ENCODE peak calls at places on chromosomes 12 and 14, in six cellular contexts. O is uterus, R is esophagus squamous epithelium, X is choroid plexus epithelial cell, N is lower leg skin, K is fibroblast of the aortic adventitia. B is an unnamed sample.

GRCh38 chr12:76260390-76260748 is 87.8 kb downstream of the BBS10 start:
- DNase-seq in N (no peak), O (no peak), K (peak), X (peak), R (no peak), B (no peak)

GRCh38 chr14:61109288-61109687 is 128.2 kb downstream of the SLC38A6 start:
- DNase-seq in N (no peak), K (no peak), X (no peak), O (no peak), R (no peak), B (no peak)

GRCh38 chr12:108840605-108841328 is 16.6 kb downstream of the SSH1 start:
- DNase-seq in R (no peak), X (peak), O (no peak), K (no peak), N (no peak), B (no peak)

GRCh38 chr14:91924871-91925726 is 22.4 kb downstream of the FBLN5 start:
- DNase-seq in K (peak), O (no peak), N (no peak), R (no peak), X (peak), B (no peak)

GRCh38 chr12:96416033-96416790 is 16.0 kb upstream of the CDK17 start:
- DNase-seq in X (peak), K (peak), O (no peak), N (no peak), R (no peak), B (no peak)

GRCh38 chr12:122363782-122364181 is 58.7 kb downstream of the CLIP1 start:
- DNase-seq in R (no peak), X (no peak), N (peak), K (peak), O (no peak), B (no peak)

GRCh38 chr14:101884537-101885253 is 79.7 kb upstream of the DYNC1H1 start:
- DNase-seq in X (no peak), K (no peak), O (no peak), N (no peak), R (no peak), B (no peak)

GRCh38 chr14:67269338-67270060 is 28.3 kb downstream of the PALS1 start:
- DNase-seq in R (no peak), N (no peak), K (peak), O (no peak), X (peak), B (no peak)

GRCh38 chr12:62933871-62934798 is 815 bp downstream of the PPM1H start:
- DNase-seq in K (peak), O (no peak), R (no peak), N (no peak), X (no peak), B (peak)

GRCh38 chr14:96231731-96232130 is 24.3 kb upstream of the BDKRB1 start:
- DNase-seq in N (no peak), R (no peak), O (no peak), K (no peak), X (no peak), B (no peak)

GRCh38 chr12:6423267-6424007 is 21.3 kb upstream of the CD27 start:
- DNase-seq in N (peak), O (peak), X (peak), R (no peak), K (peak), B (peak)

GRCh38 chr14:77844802-77845201 is 44.9 kb downstream of the ADCK1 start:
- DNase-seq in K (no peak), R (no peak), N (no peak), X (no peak), O (no peak), B (no peak)

GRCh38 chr14:54267172-54267571 is 129.6 kb upstream of the CDKN3 start:
- DNase-seq in K (no peak), O (no peak), X (no peak), R (no peak), N (no peak), B (peak)

GRCh38 chr12:49231881-49232650 is 32.8 kb upstream of the TUBA1C start:
- DNase-seq in R (no peak), X (peak), K (no peak), O (peak), N (no peak), B (no peak)

GRCh38 chr12:55707841-55708694 is at the start of gene ITGA7:
- DNase-seq in X (no peak), O (peak), R (no peak), K (no peak), N (no peak), B (peak)

GRCh38 chr12:26274441-26275312 is 79.3 kb downstream of the SSPN start:
- DNase-seq in K (peak), N (peak), O (peak), R (peak), X (peak), B (peak)

GRCh38 chr14:52073251-52073650 is 4.4 kb upstream of the NID2 start:
- DNase-seq in N (no peak), K (no peak), X (peak), R (no peak), O (no peak), B (no peak)

GRCh38 chr14:52069617-52070431 is 965 bp upstream of the NID2 start:
- DNase-seq in X (peak), N (no peak), R (no peak), K (peak), O (peak), B (peak)

GRCh38 chr14:52068741-52069616 is at the start of gene NID2:
- DNase-seq in O (peak), K (peak), X (peak), N (peak), R (no peak), B (peak)

GRCh38 chr14:52072266-52072780 is 3.5 kb upstream of the NID2 start:
- DNase-seq in N (no peak), O (no peak), X (peak), R (no peak), K (no peak), B (no peak)

DNA sequence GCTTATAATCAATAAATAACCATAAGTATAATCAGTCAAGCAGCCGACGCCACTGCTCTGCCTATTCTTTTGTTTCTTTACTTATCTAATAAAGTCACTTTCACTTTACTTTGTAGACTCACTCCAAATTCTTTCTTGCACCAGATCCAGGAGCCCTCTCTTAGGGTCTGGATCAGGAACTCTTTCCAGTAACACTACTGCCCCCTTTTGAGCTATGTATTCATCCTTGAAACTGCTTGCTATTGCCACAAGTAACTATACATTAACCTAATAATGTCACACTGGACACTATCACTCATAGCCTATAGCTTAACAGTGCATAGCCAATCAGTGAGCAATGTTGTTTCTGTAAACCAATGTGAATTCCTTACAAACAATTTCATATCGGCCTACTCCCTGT is 2.8 kb upstream of the NID2 start:
- DNase-seq in K (peak), X (peak), N (no peak), R (no peak), O (no peak), B (no peak)
- TF ChIP-seq CTCF in K (no peak), X (peak), N (no peak), R (no peak), O (peak), B (no peak)

DNA sequence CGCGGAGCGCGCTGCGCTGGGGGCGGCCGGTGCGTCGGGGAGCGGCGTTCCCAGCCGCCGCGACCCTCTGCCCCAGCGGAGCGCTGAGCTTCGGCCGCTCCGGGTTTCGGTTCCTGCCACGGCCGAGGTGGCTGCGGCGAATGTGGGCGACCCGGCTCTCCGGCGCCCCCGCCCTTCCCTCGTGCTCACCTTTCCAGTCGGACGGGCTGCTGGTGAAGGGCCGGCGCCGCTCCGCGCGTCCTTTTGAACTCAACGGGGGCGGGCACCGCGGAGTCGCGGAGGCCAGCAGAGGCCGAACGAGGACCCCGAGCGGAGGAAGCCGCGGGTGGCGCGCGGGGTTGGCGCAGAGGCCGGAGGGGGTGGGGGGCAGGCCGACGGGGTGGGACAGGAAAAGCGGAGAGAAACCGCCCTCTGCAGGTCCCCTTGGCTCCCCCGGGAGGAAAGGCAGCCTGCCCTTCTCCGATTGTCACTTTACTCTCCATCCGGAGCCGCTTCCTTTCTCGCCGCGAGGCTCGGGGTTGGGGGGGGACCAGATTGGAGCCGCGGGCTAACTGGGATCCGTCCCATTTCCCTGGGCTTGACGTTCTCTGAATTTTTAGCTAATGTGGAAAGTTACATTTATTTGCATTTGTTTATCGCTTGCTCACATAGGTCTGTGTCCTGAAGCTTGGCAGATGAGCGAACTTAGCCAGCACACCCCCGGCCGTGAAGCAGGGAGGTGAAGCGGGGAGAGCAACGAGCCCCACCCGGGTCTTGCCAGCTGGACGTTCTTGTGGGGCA is at the start of gene SMAGP:
- DNase-seq in O (peak), R (no peak), N (peak), X (peak), K (peak), B (peak)
- TF ChIP-seq CTCF in O (no peak), R (no peak), N (no peak), X (no peak), K (no peak), B (no peak)

GRCh38 chr14:59583755-59584154 is 7.1 kb upstream of the CCDC175 start:
- DNase-seq in X (peak), R (no peak), N (no peak), O (no peak), K (peak), B (no peak)
- TF ChIP-seq CTCF in X (peak), R (no peak), N (no peak), O (no peak), K (peak), B (no peak)

GRCh38 chr12:2286051-2286450 is 233.3 kb downstream of the CACNA1C start:
- DNase-seq in R (no peak), O (no peak), K (no peak), N (no peak), X (no peak), B (no peak)

GRCh38 chr12:2285462-2285861 is 232.7 kb downstream of the CACNA1C start:
- DNase-seq in K (no peak), N (no peak), X (no peak), O (no peak), R (no peak), B (no peak)

GRCh38 chr12:2287589-2287988 is 234.8 kb downstream of the CACNA1C start:
- DNase-seq in O (no peak), X (no peak), N (no peak), K (no peak), R (no peak), B (no peak)

GRCh38 chr12:2287151-2287550 is 234.4 kb downstream of the CACNA1C start:
- DNase-seq in R (no peak), X (no peak), N (no peak), O (no peak), K (no peak), B (no peak)

DNA sequence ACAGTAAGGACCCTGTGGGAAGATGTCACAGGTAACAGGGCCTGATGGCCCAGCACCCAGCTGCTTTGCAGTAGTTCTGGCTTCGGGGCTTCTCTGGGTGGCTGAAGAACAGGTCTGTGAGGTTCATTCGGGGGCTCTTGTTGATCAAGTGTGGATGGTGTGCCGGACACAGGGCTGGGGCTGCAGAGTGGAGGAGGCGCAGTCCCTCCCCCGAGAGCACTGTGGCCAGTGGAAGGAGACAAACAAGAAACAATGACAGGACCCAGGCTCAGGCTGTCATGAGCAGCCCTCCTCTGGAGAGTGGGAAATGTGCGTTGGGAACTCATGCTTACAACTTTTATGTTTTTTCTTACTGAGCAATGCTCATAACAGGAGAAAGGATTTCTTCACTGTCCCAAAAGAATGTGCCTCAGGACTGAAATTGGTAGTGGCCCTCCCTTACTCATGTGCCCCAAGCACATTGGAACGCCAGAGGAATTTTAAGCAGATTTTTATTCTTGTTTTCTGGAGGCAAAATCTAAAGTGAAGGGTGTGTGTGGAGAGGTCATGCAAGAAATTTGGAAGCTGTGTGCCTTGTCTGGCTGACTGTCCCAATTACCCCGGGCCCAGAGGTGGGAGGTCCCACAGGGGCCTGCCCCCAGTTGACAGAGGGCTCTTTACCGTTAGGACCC is 233.8 kb downstream of the CACNA1C start:
- DNase-seq in N (no peak), O (no peak), K (peak), X (no peak), R (no peak), B (no peak)
- TF ChIP-seq CTCF in N (no peak), O (no peak), K (no peak), X (no peak), R (no peak), B (no peak)

B was measured in GM20000.